ENCODE peak calls at places on chromosomes 11 and 22, in five cellular contexts. I is DMS153, D is ACHN, Q is NCI-H1694, V is activated T-cell treated with anti-CD3 and anti-CD28 coated beads for 1 hour. C is an unnamed sample.

GRCh38 chr11:72306186-72306585 is 62.2 kb upstream of the PHOX2A start:
- DNase-seq in Q (no peak), D (no peak), I (no peak), V (no peak), C (no peak)

GRCh38 chr11:111923951-111924350 is 5.2 kb downstream of the C11orf52 start:
- DNase-seq in I (no peak), V (no peak), D (no peak), Q (no peak), C (no peak)

GRCh38 chr11:87970762-87971161 is 204.5 kb downstream of the RAB38 start:
- DNase-seq in I (no peak), Q (no peak), D (no peak), V (no peak), C (no peak)

GRCh38 chr11:104151404-104152204 is 12.3 kb downstream of the PDGFD start:
- DNase-seq in I (no peak), Q (no peak), D (peak), V (no peak), C (no peak)

GRCh38 chr11:120352405-120352804 is 16.2 kb downstream of the ARHGEF12 start:
- DNase-seq in I (no peak), Q (no peak), D (no peak), V (no peak), C (no peak)

GRCh38 chr11:65489061-65489705 is 9.7 kb upstream of the MALAT1 start:
- DNase-seq in V (no peak), Q (no peak), D (no peak), I (no peak), C (no peak)

GRCh38 chr11:86999388-86999787 is 38.3 kb upstream of the TMEM135 start:
- DNase-seq in D (no peak), Q (no peak), V (no peak), I (no peak), C (no peak)

GRCh38 chr11:118791961-118792578 is 1.1 kb upstream of the DDX6 start:
- DNase-seq in V (peak), I (no peak), D (peak), Q (no peak), C (peak)

GRCh38 chr11:71341173-71341572 is 88.8 kb upstream of the SHANK2 start:
- DNase-seq in I (no peak), V (no peak), Q (no peak), D (no peak), C (no peak)

GRCh38 chr11:56841210-56841810 is 92.8 kb upstream of the OR9G4 start:
- DNase-seq in V (no peak), Q (peak), I (peak), D (peak), C (peak)

GRCh38 chr22:29369460-29369859 is 18.9 kb downstream of the AP1B1 start:
- DNase-seq in V (no peak), I (no peak), D (no peak), Q (no peak), C (no peak)

GRCh38 chr22:40190501-40190900 is 12.8 kb downstream of the TNRC6B start:
- DNase-seq in D (no peak), V (no peak), Q (no peak), I (no peak), C (no peak)

GRCh38 chr11:85725510-85726258 is 39.7 kb upstream of the CCDC89 start:
- DNase-seq in I (no peak), V (no peak), D (peak), Q (no peak), C (no peak)

GRCh38 chr11:65912840-65913239 is 6.0 kb downstream of the C11orf68 start:
- DNase-seq in V (no peak), I (no peak), D (peak), Q (no peak), C (no peak)

GRCh38 chr11:8257003-8257664 is 6.5 kb downstream of the LMO1 start:
- DNase-seq in Q (peak), D (no peak), I (no peak), V (no peak), C (no peak)

GRCh38 chr11:68150029-68150428 is 28.8 kb upstream of the CHKA start:
- DNase-seq in D (no peak), V (no peak), Q (no peak), I (no peak), C (no peak)

GRCh38 chr22:50505276-50505775 is 2.2 kb downstream of the LMF2 start:
- DNase-seq in I (no peak), V (no peak), D (no peak), Q (no peak), C (no peak)

GRCh38 chr11:14331476-14332136 is 27.4 kb downstream of the RRAS2 start:
- DNase-seq in D (no peak), Q (no peak), I (no peak), V (no peak), C (no peak)

GRCh38 chr22:32573991-32574390 is 99.4 kb downstream of the FBXO7 start:
- DNase-seq in Q (no peak), V (no peak), D (no peak), I (no peak), C (no peak)

GRCh38 chr22:37101311-37102063 is 8.0 kb downstream of the TMPRSS6 start:
- DNase-seq in D (no peak), Q (no peak), V (no peak), I (no peak), C (no peak)

GRCh38 chr11:134386945-134387344 is 25.1 kb downstream of the B3GAT1 start:
- DNase-seq in V (no peak), I (no peak), D (no peak), Q (no peak), C (no peak)

GRCh38 chr22:42169055-42169469 is 38.5 kb upstream of the CYP2D6 start:
- DNase-seq in V (peak), Q (peak), D (peak), I (peak), C (peak)

GRCh38 chr22:37633693-37634504 is 5.6 kb upstream of the SH3BP1 start:
- DNase-seq in V (peak), D (peak), Q (peak), I (peak), C (peak)

GRCh38 chr22:17754233-17754925 is 19.9 kb downstream of the BID start:
- DNase-seq in D (no peak), V (no peak), Q (peak), I (no peak), C (no peak)

GRCh38 chr22:23827351-23827995 is 11.3 kb downstream of the DERL3 start:
- DNase-seq in Q (no peak), V (no peak), D (no peak), I (no peak), C (no peak)

GRCh38 chr22:22042009-22042408 is 59.4 kb upstream of the TOP3B start:
- DNase-seq in I (no peak), V (no peak), D (no peak), Q (no peak), C (no peak)

GRCh38 chr11:78350646-78351165 is 66.9 kb downstream of the GAB2 start:
- DNase-seq in I (no peak), V (no peak), D (no peak), Q (no peak), C (no peak)

GRCh38 chr11:111602865-111603632 is 800 bp downstream of the SIK2 start:
- DNase-seq in Q (no peak), D (peak), I (no peak), V (no peak), C (peak)

GRCh38 chr11:96863520-96863919 is 473.7 kb downstream of the JRKL start:
- DNase-seq in V (no peak), D (no peak), I (no peak), Q (no peak), C (no peak)

GRCh38 chr11:8219257-8220021 is 44.2 kb downstream of the LMO1 start:
- DNase-seq in D (peak), I (peak), V (no peak), Q (peak), C (peak)

GRCh38 chr22:30649430-30650007 is 13.9 kb downstream of the SLC35E4 start:
- DNase-seq in Q (no peak), V (peak), I (no peak), D (peak), C (peak)

GRCh38 chr22:19718255-19719054 is 4.2 kb downstream of the SEPTIN5 start:
- DNase-seq in D (no peak), I (no peak), Q (no peak), V (no peak), C (no peak)

GRCh38 chr22:49494555-49494954 is 333.1 kb downstream of the BRD1 start:
- DNase-seq in D (no peak), I (no peak), V (no peak), Q (no peak), C (no peak)

GRCh38 chr11:26827567-26828037 is 105.7 kb upstream of the SLC5A12 start:
- DNase-seq in D (no peak), I (no peak), Q (no peak), V (no peak), C (no peak)

GRCh38 chr11:15976433-15977045 is 379.8 kb downstream of the SOX6 start:
- DNase-seq in I (no peak), V (no peak), D (no peak), Q (no peak), C (no peak)

GRCh38 chr22:32339190-32340012 is 18.3 kb upstream of the RFPL3 start:
- DNase-seq in I (no peak), D (no peak), V (no peak), Q (no peak), C (no peak)

GRCh38 chr22:42283288-42284229 is 13.1 kb upstream of the TCF20 start:
- DNase-seq in D (no peak), I (peak), Q (no peak), V (no peak), C (no peak)

GRCh38 chr11:65130631-65131416 is 3.5 kb downstream of the SYVN1 start:
- DNase-seq in Q (no peak), I (no peak), V (no peak), D (no peak), C (no peak)

C was measured in GM13976.